ENCODE peak calls at places on chromosomes 11 and 22, in six cellular contexts. F is RWPE1, N is thoracic aorta, T is tibial nerve, I is dorsolateral prefrontal cortex, Y is lower leg skin. O is an unnamed sample.

GRCh38 chr22:35589071-35589735 is 27.9 kb downstream of the MB start:
- DNase-seq in T (peak), F (peak), I (no peak), N (no peak), Y (no peak), O (peak)

GRCh38 chr11:8060801-8061554 is 20.0 kb upstream of the TUB start:
- DNase-seq in N (no peak), I (no peak), F (no peak), T (no peak), Y (peak), O (no peak)

GRCh38 chr22:31327786-31328544 is 18.2 kb downstream of the PATZ1 start:
- DNase-seq in F (no peak), I (no peak), N (no peak), Y (no peak), T (no peak), O (no peak)

GRCh38 chr11:114208371-114208770 is 87.8 kb upstream of the NNMT start:
- DNase-seq in N (no peak), Y (no peak), I (no peak), T (no peak), F (no peak), O (no peak)

GRCh38 chr11:1000357-1000982 is 36.0 kb downstream of the MUC6 start:
- DNase-seq in I (no peak), F (no peak), T (no peak), Y (no peak), N (no peak), O (no peak)

GRCh38 chr11:3157381-3158130 is 7.6 kb downstream of the OSBPL5 start:
- DNase-seq in Y (no peak), N (no peak), F (no peak), I (no peak), T (no peak), O (no peak)

GRCh38 chr11:133842053-133842452 is 3.3 kb downstream of the SPATA19 start:
- DNase-seq in F (no peak), Y (peak), T (no peak), I (no peak), N (no peak), O (no peak)

GRCh38 chr11:93444671-93445073 is 98.5 kb downstream of the SMCO4 start:
- DNase-seq in I (no peak), Y (no peak), T (no peak), F (no peak), N (no peak), O (no peak)

GRCh38 chr11:103591554-103591953 is 444.9 kb upstream of the DDI1 start:
- DNase-seq in T (no peak), N (no peak), I (no peak), F (no peak), Y (no peak), O (no peak)

GRCh38 chr22:23000657-23001439 is 69.5 kb upstream of the GNAZ start:
- DNase-seq in F (no peak), Y (no peak), N (no peak), I (no peak), T (no peak), O (no peak)

GRCh38 chr11:123579482-123579812 is 75.0 kb downstream of the SCN3B start:
- DNase-seq in F (no peak), Y (no peak), I (no peak), T (no peak), N (no peak), O (no peak)

GRCh38 chr22:23058481-23059336 is 11.6 kb upstream of the GNAZ start:
- DNase-seq in F (no peak), N (no peak), Y (peak), I (no peak), T (no peak), O (no peak)

GRCh38 chr11:93921695-93922468 is 71.5 kb upstream of the VSTM5 start:
- DNase-seq in F (peak), I (no peak), T (no peak), Y (no peak), N (no peak), O (peak)

GRCh38 chr22:37627545-37627944 is 11.9 kb upstream of the SH3BP1 start:
- DNase-seq in F (no peak), T (no peak), I (no peak), Y (peak), N (no peak), O (no peak)

GRCh38 chr22:45966320-45966891 is 10.6 kb downstream of the WNT7B start:
- DNase-seq in T (no peak), N (no peak), F (no peak), Y (no peak), I (no peak), O (peak)

GRCh38 chr22:48301421-48301820 is 1526.3 kb downstream of the BRD1 start:
- DNase-seq in I (no peak), T (no peak), Y (no peak), N (no peak), F (no peak), O (no peak)

DNA sequence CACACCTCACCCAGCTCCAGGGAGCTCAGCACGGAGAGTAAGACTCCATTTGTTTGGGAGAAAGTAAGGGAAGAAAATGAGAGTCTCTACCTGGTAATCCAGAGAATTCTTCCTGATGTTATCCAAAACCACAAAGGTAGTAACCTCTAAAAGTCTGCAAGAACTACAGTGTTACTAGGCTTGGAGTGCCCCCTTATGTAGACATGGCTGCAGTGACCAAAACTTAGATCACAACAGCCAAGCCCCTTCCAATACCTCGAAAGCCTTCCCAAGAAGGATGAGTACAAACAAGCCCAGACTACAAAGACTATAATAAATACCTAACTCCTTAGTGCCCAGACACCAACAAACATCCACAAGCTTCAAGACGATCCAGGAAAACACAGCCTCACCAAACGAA is 4.9 kb downstream of the UBE2L6 start:
- DNase-seq in Y (no peak), T (no peak), F (no peak), N (no peak), I (no peak), O (no peak)
- TF ChIP-seq CTCF in Y (no peak), T (no peak), F (no peak), N (no peak), I (no peak), O (no peak)

DNA sequence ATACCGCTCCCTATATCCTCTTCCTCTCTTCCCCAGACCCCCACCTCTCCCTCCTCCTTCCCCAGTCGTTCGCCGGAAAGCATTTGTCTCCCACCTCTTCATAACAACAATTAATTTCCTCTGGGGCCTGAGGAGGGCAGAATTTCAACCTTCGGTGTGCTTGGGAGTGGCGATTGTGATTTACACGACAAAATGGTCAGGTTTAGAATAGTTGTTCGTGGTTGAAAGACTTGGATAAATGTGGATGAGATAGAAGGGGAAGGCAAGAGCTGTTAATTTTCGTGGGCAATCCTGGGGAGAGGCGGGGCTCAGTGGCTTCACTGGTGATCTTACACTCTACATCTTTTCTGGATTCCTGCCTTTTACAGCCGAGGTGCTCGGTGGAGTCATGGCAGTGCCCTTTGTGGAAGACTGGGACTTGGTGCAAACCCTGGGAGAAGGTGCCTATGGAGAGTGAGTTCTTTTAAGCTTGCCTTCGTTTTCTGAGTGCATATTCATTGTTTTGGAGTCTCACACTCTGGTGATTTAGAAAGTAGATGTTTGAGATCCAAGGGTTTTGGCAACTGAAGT is 1.5 kb downstream of the CHEK1 start:
- DNase-seq in T (no peak), I (no peak), N (no peak), F (no peak), Y (no peak), O (no peak)
- TF ChIP-seq CTCF in T (no peak), I (no peak), N (no peak), F (peak), Y (no peak), O (no peak)

GRCh38 chr11:109641549-109641948 is 219.6 kb downstream of the C11orf87 start:
- DNase-seq in I (no peak), F (peak), N (no peak), Y (no peak), T (no peak), O (no peak)
- TF ChIP-seq CTCF in I (no peak), F (no peak), N (no peak), Y (no peak), T (no peak), O (no peak)

GRCh38 chr11:118870396-118871343 is 13.0 kb upstream of the CXCR5 start:
- DNase-seq in Y (no peak), I (peak), F (no peak), T (peak), N (no peak), O (peak)
- TF ChIP-seq CTCF in Y (no peak), I (peak), F (no peak), T (no peak), N (peak), O (no peak)

GRCh38 chr11:72652871-72653615 is 21.2 kb downstream of the PDE2A start:
- DNase-seq in T (no peak), N (no peak), F (no peak), I (no peak), Y (no peak), O (no peak)
- TF ChIP-seq CTCF in T (no peak), N (no peak), F (no peak), I (no peak), Y (no peak), O (no peak)

DNA sequence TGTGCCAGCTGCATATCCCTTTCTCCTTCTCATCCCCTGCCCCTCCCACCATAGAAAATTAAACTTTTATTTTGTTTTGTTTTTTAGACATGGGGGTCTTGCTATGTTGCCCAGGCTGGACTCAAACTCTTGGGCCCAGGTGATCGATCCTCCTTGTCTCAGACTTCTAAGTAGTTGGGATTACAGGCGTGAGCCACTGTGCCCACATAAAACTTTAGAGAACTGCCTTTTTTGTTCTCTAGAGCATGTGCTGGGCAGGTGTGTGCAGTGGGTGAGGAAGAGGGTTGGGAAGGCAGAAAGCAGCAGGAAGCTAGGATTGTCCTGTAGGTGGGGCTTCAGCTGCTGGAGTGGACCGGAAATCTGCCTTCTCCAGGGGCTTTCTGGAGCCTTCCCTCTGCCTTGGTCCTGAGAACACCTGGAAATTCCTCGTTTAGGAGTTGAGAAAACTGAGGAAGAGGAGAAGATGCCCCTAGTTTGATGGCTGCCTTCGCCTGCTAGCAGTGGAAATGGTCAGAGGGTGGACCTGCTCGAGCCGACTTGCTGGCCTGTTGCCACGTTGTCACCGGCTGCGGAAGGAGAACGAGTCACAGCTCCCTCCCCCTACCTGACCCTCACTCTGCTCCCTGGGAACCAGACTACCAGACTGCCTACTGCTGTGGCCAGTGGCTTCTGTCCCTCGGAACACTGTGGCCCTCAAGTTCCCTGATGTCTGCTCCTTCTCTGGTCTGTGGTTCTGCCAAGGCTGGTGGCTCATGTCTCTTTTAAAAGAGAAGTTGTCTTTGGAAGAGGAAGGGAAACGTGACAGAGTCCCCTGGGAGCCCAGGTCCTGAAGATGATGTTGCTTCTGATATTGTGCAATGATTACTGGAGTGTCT is 4.0 kb downstream of the ST14 start:
- DNase-seq in N (no peak), I (no peak), T (no peak), Y (no peak), F (no peak), O (peak)
- TF ChIP-seq CTCF in N (no peak), I (no peak), T (no peak), Y (no peak), F (no peak), O (no peak)